ENCODE peak calls at places on chromosomes 13 and 19, in ten cellular contexts. F, A, G, W, T, U, E, Y, N and P are unnamed samples.

GRCh38 chr13:30148171-30148754 is 159.1 kb downstream of the KATNAL1 start:
- DNase-seq in F (no peak), A (no peak), G (peak; percentile 43), W (no peak), T (no peak), U (no peak), E (no peak), Y (peak; percentile 23), N (no peak), P (no peak)

GRCh38 chr13:22198001-22198400 is 527.1 kb downstream of the FGF9 start:
- DNase-seq in F (no peak), A (no peak), G (no peak), W (no peak), T (no peak), U (no peak), E (no peak), Y (no peak), N (no peak), P (no peak)

GRCh38 chr13:113460599-113460998 is 7.3 kb upstream of the ADPRHL1 start:
- DNase-seq in F (no peak), A (no peak), G (no peak), W (no peak), T (peak; percentile 26), U (no peak), E (no peak), Y (no peak), N (no peak), P (no peak)

GRCh38 chr19:19822148-19822429 is 539 bp upstream of the ZNF506 start:
- DNase-seq in F (peak; percentile 1), A (no peak), G (no peak), W (no peak), T (no peak), U (no peak), E (no peak), Y (no peak), N (peak; percentile 8), P (no peak)

GRCh38 chr19:50569938-50570540 is 1.8 kb upstream of the LRRC4B start:
- DNase-seq in F (no peak), A (no peak), G (no peak), W (no peak), T (peak; percentile 33), U (no peak), E (no peak), Y (no peak), N (no peak), P (no peak)

GRCh38 chr19:46728693-46729339 is 11.9 kb upstream of the PRKD2 start:
- DNase-seq in F (peak; percentile 52), A (peak; percentile 95), G (peak; percentile 83), W (peak; percentile 90), T (peak; percentile 98), U (no peak), E (peak; percentile 84), Y (peak; percentile 43), N (peak; percentile 52), P (peak; percentile 83)

GRCh38 chr13:40665061-40665753 is 1.2 kb downstream of the FOXO1 start:
- DNase-seq in F (no peak), A (no peak), G (peak; percentile 31), W (no peak), T (peak; percentile 83), U (no peak), E (peak; percentile 58), Y (no peak), N (no peak), P (no peak)

GRCh38 chr19:43984687-43985000 is 656 bp downstream of the ZNF155 start:
- DNase-seq in F (no peak), A (no peak), G (no peak), W (peak; percentile 7), T (no peak), U (no peak), E (no peak), Y (no peak), N (no peak), P (no peak)

GRCh38 chr13:25171517-25172302 is at the start of gene AMER2:
- DNase-seq in F (peak; percentile 11), A (no peak), G (no peak), W (peak; percentile 38), T (peak; percentile 66), U (no peak), E (peak; percentile 86), Y (no peak), N (peak; percentile 7), P (no peak)

GRCh38 chr19:49976496-49976895 is 15.5 kb upstream of the SIGLEC11 start:
- DNase-seq in F (no peak), A (no peak), G (no peak), W (peak; percentile 33), T (no peak), U (no peak), E (no peak), Y (no peak), N (no peak), P (no peak)

GRCh38 chr13:59367467-59367866 is 796.3 kb downstream of the DIAPH3 start:
- DNase-seq in F (no peak), A (no peak), G (no peak), W (no peak), T (no peak), U (no peak), E (no peak), Y (no peak), N (no peak), P (no peak)

GRCh38 chr19:54517483-54517882 is 14.9 kb downstream of the LAIR2 start:
- DNase-seq in F (peak; percentile 25), A (peak; percentile 55), G (peak; percentile 39), W (peak; percentile 50), T (peak; percentile 28), U (peak; percentile 3), E (peak; percentile 72), Y (no peak), N (peak; percentile 45), P (peak; percentile 88)

GRCh38 chr13:39350461-39350881 is 252.5 kb downstream of the LHFPL6 start:
- DNase-seq in F (no peak), A (no peak), G (no peak), W (no peak), T (peak; percentile 10), U (peak; percentile 43), E (no peak), Y (no peak), N (no peak), P (no peak)

GRCh38 chr19:5090780-5091575 is 122.1 kb downstream of the KDM4B start:
- DNase-seq in F (peak; percentile 36), A (no peak), G (no peak), W (peak; percentile 59), T (no peak), U (no peak), E (peak; percentile 35), Y (no peak), N (peak; percentile 26), P (peak; percentile 95)

GRCh38 chr19:54142166-54142780 is 4.7 kb downstream of the CNOT3 start:
- DNase-seq in F (no peak), A (no peak), G (no peak), W (peak; percentile 36), T (no peak), U (no peak), E (no peak), Y (no peak), N (peak; percentile 31), P (no peak)

GRCh38 chr13:80605007-80605406 is 264.1 kb upstream of the SPRY2 start:
- DNase-seq in F (no peak), A (no peak), G (no peak), W (no peak), T (no peak), U (no peak), E (no peak), Y (no peak), N (no peak), P (peak; percentile 10)

GRCh38 chr19:29378543-29379105 is 147.2 kb upstream of the VSTM2B start:
- DNase-seq in F (no peak), A (no peak), G (no peak), W (no peak), T (peak; percentile 9), U (no peak), E (no peak), Y (no peak), N (no peak), P (no peak)

GRCh38 chr13:20127563-20128458 is 33.0 kb downstream of the GJA3 start:
- DNase-seq in F (peak; percentile 40), A (peak; percentile 38), G (no peak), W (peak; percentile 69), T (peak; percentile 87), U (peak; percentile 61), E (peak; percentile 68), Y (no peak), N (peak; percentile 49), P (peak; percentile 82)

GRCh38 chr19:7874080-7874856 is at the start of gene PRR36:
- DNase-seq in F (no peak), A (no peak), G (no peak), W (peak; percentile 56), T (peak; percentile 88), U (no peak), E (peak; percentile 77), Y (no peak), N (no peak), P (no peak)

GRCh38 chr13:69556540-69557196 is 551.0 kb upstream of the ATXN8OS start:
- DNase-seq in F (no peak), A (no peak), G (no peak), W (no peak), T (no peak), U (no peak), E (no peak), Y (no peak), N (no peak), P (no peak)

GRCh38 chr13:20128459-20128927 is 32.4 kb downstream of the GJA3 start:
- DNase-seq in F (no peak), A (no peak), G (no peak), W (no peak), T (peak; percentile 78), U (no peak), E (peak; percentile 21), Y (no peak), N (no peak), P (peak; percentile 47)

GRCh38 chr13:29993716-29994488 is 143.5 kb upstream of the UBL3 start:
- DNase-seq in F (peak; percentile 93), A (no peak), G (no peak), W (peak; percentile 67), T (no peak), U (no peak), E (no peak), Y (no peak), N (peak; percentile 20), P (no peak)